ENCODE peak calls at places on chromosomes 4 and X, in nine cellular contexts. E is naive B cell; T is ELF-1; B is activated CD4-positive, alpha-beta memory T cell treated with anti-CD3 and anti-CD28 coated beads for 36 hours; Q is psoas muscle; N is GM04503; G is SK-N-DZ; V is stimulated activated CD4-positive, alpha-beta T cell treated with anti-CD3 and anti-CD28 coated beads, Interleukin-1b, Interleukin-23, amount 100 ng/mL, for 24 hours; C is Peyer's patch. P is an unnamed sample.

GRCh38 chrX:150507251-150507856 is 61.1 kb upstream of the MTM1 start:
- DNase-seq in N (no peak), Q (no peak), V (no peak), C (no peak), T (peak; percentile 80), G (no peak), E (no peak), B (no peak), P (no peak)

GRCh38 chrX:154481911-154482601 is 3.0 kb upstream of the LAGE3 start:
- DNase-seq in B (no peak), Q (peak; percentile 51), T (no peak), C (no peak), V (no peak), G (no peak), N (no peak), E (no peak), P (no peak)

GRCh38 chr4:75724867-75725724 is 719 bp downstream of the USO1 start:
- DNase-seq in N (peak; percentile 30), B (peak; percentile 81), G (peak; percentile 70), Q (peak; percentile 89), E (peak; percentile 38), T (peak; percentile 90), C (peak; percentile 56), V (peak; percentile 27), P (peak; percentile 74)

GRCh38 chr4:1538096-1538410 is 131.8 kb upstream of the NKX1-1 start:
- DNase-seq in V (no peak), E (no peak), N (no peak), T (no peak), G (no peak), Q (peak; percentile 48), B (no peak), C (no peak), P (no peak)

GRCh38 chr4:128812360-128812958 is 3.0 kb downstream of the JADE1 start:
- DNase-seq in G (no peak), B (peak; percentile 59), V (no peak), N (no peak), T (peak; percentile 84), E (no peak), C (peak; percentile 27), Q (no peak), P (peak; percentile 35)

GRCh38 chrX:791479-792034 is 161.0 kb downstream of the SHOX start:
- DNase-seq in Q (no peak), G (no peak), N (no peak), V (no peak), C (no peak), B (no peak), T (peak; percentile 79), E (no peak), P (no peak)

GRCh38 chr4:41346306-41347061 is 89.8 kb downstream of the UCHL1 start:
- DNase-seq in B (no peak), G (no peak), T (no peak), Q (no peak), N (no peak), E (no peak), C (no peak), V (no peak), P (no peak)

GRCh38 chr4:22881416-22881815 is 188.7 kb downstream of the GBA3 start:
- DNase-seq in T (no peak), V (no peak), E (no peak), C (no peak), N (no peak), B (no peak), G (no peak), Q (no peak), P (no peak)

GRCh38 chr4:6749340-6750171 is 33.0 kb upstream of the KIAA0232 start:
- DNase-seq in T (no peak), Q (peak; percentile 82), E (no peak), G (no peak), B (no peak), C (no peak), V (no peak), N (no peak), P (peak; percentile 85)

GRCh38 chrX:13770013-13770412 is 35.5 kb downstream of the OFD1 start:
- DNase-seq in E (no peak), G (no peak), T (no peak), N (no peak), V (no peak), Q (no peak), C (no peak), B (no peak), P (no peak)

GRCh38 chrX:153863251-153863991 is 22.6 kb downstream of the L1CAM start:
- DNase-seq in B (no peak), G (no peak), E (no peak), C (no peak), Q (no peak), T (no peak), N (no peak), V (no peak), P (no peak)